ENCODE peak calls at places on chromosomes 6 and 20, in five cellular contexts. One of them, this sample, is unnamed. For H3F3A and H3K9me3, the result is how much of the 10 kb centered on the place peaks cover.

GRCh38 chr6:44660561-44661220 is 273.2 kb downstream of the CDC5L start:
- DNase-seq in PC-3: no peak
- DNase-seq in GM23248: peak
- DNase-seq in MM.1S: no peak
- DNase-seq in SK-N-SH: no peak
- DNase-seq in this sample: no peak

GRCh38 chr6:33967966-33968724 is 164.3 kb upstream of the MLN start:
- DNase-seq in PC-3: peak
- DNase-seq in MM.1S: no peak
- DNase-seq in GM23248: peak
- DNase-seq in SK-N-SH: peak
- DNase-seq in this sample: peak

GRCh38 chr6:26044140-26045045 is 42.8 kb upstream of the HFE start:
- DNase-seq in SK-N-SH: no peak
- DNase-seq in GM23248: peak
- DNase-seq in PC-3: no peak
- DNase-seq in MM.1S: peak
- DNase-seq in this sample: no peak

GRCh38 chr6:90123796-90124195 is 172.8 kb downstream of the BACH2 start:
- DNase-seq in SK-N-SH: no peak
- DNase-seq in PC-3: no peak
- DNase-seq in MM.1S: no peak
- DNase-seq in GM23248: peak
- DNase-seq in this sample: no peak

GRCh38 chr6:52887912-52888535 is 21.5 kb downstream of the GSTA3 start:
- DNase-seq in SK-N-SH: no peak
- DNase-seq in PC-3: peak
- DNase-seq in GM23248: peak
- DNase-seq in MM.1S: no peak
- DNase-seq in this sample: no peak

GRCh38 chr6:151675746-151676459 is 131.6 kb upstream of the ESR1 start:
- DNase-seq in PC-3: peak
- DNase-seq in SK-N-SH: peak
- DNase-seq in MM.1S: peak
- DNase-seq in GM23248: peak
- DNase-seq in this sample: peak

GRCh38 chr6:127146935-127147334 is 28.5 kb downstream of the RSPO3 start:
- DNase-seq in GM23248: peak
- DNase-seq in SK-N-SH: no peak
- DNase-seq in MM.1S: no peak
- DNase-seq in PC-3: peak
- DNase-seq in this sample: no peak

GRCh38 chr6:147282566-147282959 is 78.3 kb downstream of the STXBP5 start:
- DNase-seq in PC-3: no peak
- DNase-seq in SK-N-SH: no peak
- DNase-seq in GM23248: no peak
- DNase-seq in MM.1S: no peak
- DNase-seq in this sample: no peak

GRCh38 chr6:108581237-108581931 is 20.7 kb downstream of the FOXO3 start:
- DNase-seq in MM.1S: peak
- DNase-seq in SK-N-SH: peak
- DNase-seq in PC-3: peak
- DNase-seq in GM23248: peak
- DNase-seq in this sample: no peak

GRCh38 chr6:166499350-166500163 is 86.9 kb downstream of the RAMACL start:
- DNase-seq in GM23248: no peak
- DNase-seq in SK-N-SH: no peak
- DNase-seq in PC-3: no peak
- DNase-seq in MM.1S: no peak
- DNase-seq in this sample: no peak

GRCh38 chr20:10783660-10784336 is 110.0 kb upstream of the JAG1 start:
- DNase-seq in SK-N-SH: no peak
- DNase-seq in GM23248: no peak
- DNase-seq in PC-3: no peak
- DNase-seq in MM.1S: no peak
- DNase-seq in this sample: no peak

GRCh38 chr6:18148304-18149025 is 6.4 kb downstream of the TPMT start:
- DNase-seq in MM.1S: no peak
- DNase-seq in SK-N-SH: no peak
- DNase-seq in PC-3: peak
- DNase-seq in GM23248: peak
- DNase-seq in this sample: no peak

GRCh38 chr6:33299237-33299944 is 649 bp upstream of the RGL2 start:
- DNase-seq in SK-N-SH: peak
- DNase-seq in GM23248: peak
- DNase-seq in PC-3: peak
- DNase-seq in MM.1S: peak
- DNase-seq in this sample: peak

GRCh38 chr6:98836025-98836961 is 1.9 kb downstream of the POU3F2 start:
- DNase-seq in GM23248: no peak
- DNase-seq in PC-3: no peak
- DNase-seq in MM.1S: no peak
- DNase-seq in SK-N-SH: no peak
- DNase-seq in this sample: peak

GRCh38 chr20:2914160-2914559 is 40.9 kb downstream of the PTPRA start:
- DNase-seq in GM23248: no peak
- DNase-seq in MM.1S: no peak
- DNase-seq in PC-3: peak
- DNase-seq in SK-N-SH: no peak
- DNase-seq in this sample: no peak

GRCh38 chr20:1310506-1311190 is 18.3 kb downstream of the SDCBP2 start:
- DNase-seq in MM.1S: peak
- DNase-seq in GM23248: no peak
- DNase-seq in SK-N-SH: no peak
- DNase-seq in PC-3: no peak
- DNase-seq in this sample: no peak

GRCh38 chr20:24497851-24498250 is 28.4 kb downstream of the SYNDIG1 start:
- DNase-seq in MM.1S: peak
- DNase-seq in SK-N-SH: peak
- DNase-seq in GM23248: no peak
- DNase-seq in PC-3: peak
- DNase-seq in this sample: no peak

GRCh38 chr20:51404297-51405060 is 138.0 kb downstream of the NFATC2 start:
- DNase-seq in MM.1S: peak
- DNase-seq in GM23248: no peak
- DNase-seq in SK-N-SH: no peak
- DNase-seq in PC-3: no peak
- DNase-seq in this sample: no peak

GRCh38 chr6:106194949-106195919 is 109.1 kb downstream of the PRDM1 start:
- DNase-seq in SK-N-SH: no peak
- DNase-seq in MM.1S: peak
- DNase-seq in PC-3: peak
- DNase-seq in GM23248: peak
- DNase-seq in this sample: no peak

GRCh38 chr6:6699741-6700367 is 111.3 kb downstream of the LY86 start:
- DNase-seq in SK-N-SH: peak
- DNase-seq in GM23248: peak
- DNase-seq in PC-3: peak
- DNase-seq in MM.1S: no peak
- DNase-seq in this sample: peak

GRCh38 chr6:52909531-52909930 is at the start of gene GSTA3:
- DNase-seq in SK-N-SH: no peak
- DNase-seq in GM23248: peak
- DNase-seq in PC-3: no peak
- DNase-seq in MM.1S: no peak
- DNase-seq in this sample: no peak

GRCh38 chr6:2674857-2675256 is 75.9 kb downstream of the MYLK4 start:
- DNase-seq in PC-3: no peak
- DNase-seq in GM23248: no peak
- DNase-seq in SK-N-SH: no peak
- DNase-seq in MM.1S: no peak
- DNase-seq in this sample: no peak

GRCh38 chr20:17536944-17537444 is 5.8 kb upstream of the BFSP1 start:
- DNase-seq in SK-N-SH: peak
- DNase-seq in PC-3: peak
- DNase-seq in MM.1S: peak
- DNase-seq in GM23248: peak
- DNase-seq in this sample: peak

GRCh38 chr20:56779452-56780143 is 150.5 kb downstream of the TFAP2C start:
- DNase-seq in MM.1S: no peak
- DNase-seq in SK-N-SH: no peak
- DNase-seq in PC-3: no peak
- DNase-seq in GM23248: no peak
- DNase-seq in this sample: peak

GRCh38 chr6:68040312-68040778 is 594.7 kb upstream of the ADGRB3 start:
- DNase-seq in MM.1S: no peak
- DNase-seq in GM23248: no peak
- DNase-seq in PC-3: no peak
- DNase-seq in SK-N-SH: no peak
- DNase-seq in this sample: peak

GRCh38 chr6:159984268-159984786 is 15.4 kb downstream of the IGF2R start:
- DNase-seq in MM.1S: no peak
- DNase-seq in SK-N-SH: no peak
- DNase-seq in PC-3: peak
- DNase-seq in GM23248: peak
- DNase-seq in this sample: no peak

GRCh38 chr6:107819976-107820551 is 4.0 kb downstream of the SCML4 start:
- DNase-seq in SK-N-SH: peak
- DNase-seq in MM.1S: no peak
- DNase-seq in PC-3: no peak
- DNase-seq in GM23248: peak
- DNase-seq in this sample: peak

GRCh38 chr6:90107721-90108364 is 188.8 kb downstream of the BACH2 start:
- DNase-seq in GM23248: no peak
- DNase-seq in SK-N-SH: no peak
- DNase-seq in MM.1S: no peak
- DNase-seq in PC-3: no peak
- DNase-seq in this sample: peak

GRCh38 chr6:88651400-88651799 is 312.0 kb downstream of the RNGTT start:
- DNase-seq in SK-N-SH: no peak
- DNase-seq in MM.1S: no peak
- DNase-seq in PC-3: no peak
- DNase-seq in GM23248: no peak
- DNase-seq in this sample: no peak
- H3F3A ChIP-seq in SK-N-SH: under half
- H3F3A ChIP-seq in MM.1S: under half
- H3F3A ChIP-seq in PC-3: under half
- H3F3A ChIP-seq in GM23248: under half
- H3F3A ChIP-seq in this sample: under half

GRCh38 chr6:130047440-130047995 is 29.1 kb downstream of the L3MBTL3 start:
- DNase-seq in MM.1S: no peak
- DNase-seq in SK-N-SH: no peak
- DNase-seq in GM23248: peak
- DNase-seq in PC-3: no peak
- DNase-seq in this sample: no peak
- H3K9me3 ChIP-seq in MM.1S: under half
- H3K9me3 ChIP-seq in SK-N-SH: under half
- H3K9me3 ChIP-seq in GM23248: under half
- H3K9me3 ChIP-seq in PC-3: under half
- H3K9me3 ChIP-seq in this sample: under half

GRCh38 chr6:32117461-32117860 is 8.3 kb upstream of the TNXB start:
- DNase-seq in PC-3: no peak
- DNase-seq in MM.1S: no peak
- DNase-seq in GM23248: no peak
- DNase-seq in SK-N-SH: no peak
- DNase-seq in this sample: no peak

GRCh38 chr6:32115623-32116022 is 6.5 kb upstream of the TNXB start:
- DNase-seq in MM.1S: no peak
- DNase-seq in PC-3: no peak
- DNase-seq in GM23248: no peak
- DNase-seq in SK-N-SH: no peak
- DNase-seq in this sample: no peak

GRCh38 chr6:32118782-32119628 is 9.0 kb downstream of the ATF6B start:
- DNase-seq in GM23248: peak
- DNase-seq in SK-N-SH: peak
- DNase-seq in PC-3: peak
- DNase-seq in MM.1S: peak
- DNase-seq in this sample: peak

GRCh38 chr6:32114853-32115252 is 5.7 kb upstream of the TNXB start:
- DNase-seq in GM23248: peak
- DNase-seq in PC-3: peak
- DNase-seq in SK-N-SH: no peak
- DNase-seq in MM.1S: no peak
- DNase-seq in this sample: no peak

DNA sequence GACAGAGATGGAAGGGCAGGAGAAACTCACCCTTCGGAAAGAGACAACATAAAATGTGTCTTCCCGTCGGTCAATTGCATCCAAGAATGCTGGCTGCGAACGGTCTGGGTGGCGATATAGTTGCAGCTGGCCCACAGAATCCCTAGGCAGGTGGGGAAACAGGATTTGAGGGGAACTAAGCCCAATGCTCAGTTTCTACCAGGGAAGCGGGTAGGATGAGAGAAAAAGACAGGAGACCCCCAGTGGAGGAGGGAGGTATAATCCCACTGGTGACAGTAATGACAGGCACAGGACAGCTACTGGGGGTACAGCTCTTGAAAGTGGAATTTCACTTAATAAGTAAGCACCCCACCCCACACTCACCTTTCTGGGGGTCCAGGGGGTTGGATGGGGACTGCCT is 7.5 kb upstream of the TNXB start:
- DNase-seq in GM23248: peak
- DNase-seq in PC-3: peak
- DNase-seq in SK-N-SH: peak
- DNase-seq in MM.1S: no peak
- DNase-seq in this sample: peak
- TF ChIP-seq EZH2phosphoT487 in GM23248: no peak
- TF ChIP-seq EZH2phosphoT487 in PC-3: no peak
- TF ChIP-seq EZH2phosphoT487 in SK-N-SH: no peak
- TF ChIP-seq EZH2phosphoT487 in MM.1S: no peak
- TF ChIP-seq EZH2phosphoT487 in this sample: no peak

GRCh38 chr6:603265-603664 is 53.6 kb downstream of the HUS1B start:
- DNase-seq in PC-3: no peak
- DNase-seq in SK-N-SH: no peak
- DNase-seq in GM23248: no peak
- DNase-seq in MM.1S: no peak
- DNase-seq in this sample: no peak

GRCh38 chr6:610882-611281 is 46.0 kb downstream of the HUS1B start:
- DNase-seq in PC-3: no peak
- DNase-seq in SK-N-SH: no peak
- DNase-seq in GM23248: no peak
- DNase-seq in MM.1S: no peak
- DNase-seq in this sample: no peak

GRCh38 chr6:604579-604978 is 52.3 kb downstream of the HUS1B start:
- DNase-seq in SK-N-SH: no peak
- DNase-seq in PC-3: no peak
- DNase-seq in GM23248: no peak
- DNase-seq in MM.1S: no peak
- DNase-seq in this sample: no peak

GRCh38 chr6:609905-610304 is 47.0 kb downstream of the HUS1B start:
- DNase-seq in MM.1S: no peak
- DNase-seq in GM23248: no peak
- DNase-seq in PC-3: no peak
- DNase-seq in SK-N-SH: no peak
- DNase-seq in this sample: no peak

DNA sequence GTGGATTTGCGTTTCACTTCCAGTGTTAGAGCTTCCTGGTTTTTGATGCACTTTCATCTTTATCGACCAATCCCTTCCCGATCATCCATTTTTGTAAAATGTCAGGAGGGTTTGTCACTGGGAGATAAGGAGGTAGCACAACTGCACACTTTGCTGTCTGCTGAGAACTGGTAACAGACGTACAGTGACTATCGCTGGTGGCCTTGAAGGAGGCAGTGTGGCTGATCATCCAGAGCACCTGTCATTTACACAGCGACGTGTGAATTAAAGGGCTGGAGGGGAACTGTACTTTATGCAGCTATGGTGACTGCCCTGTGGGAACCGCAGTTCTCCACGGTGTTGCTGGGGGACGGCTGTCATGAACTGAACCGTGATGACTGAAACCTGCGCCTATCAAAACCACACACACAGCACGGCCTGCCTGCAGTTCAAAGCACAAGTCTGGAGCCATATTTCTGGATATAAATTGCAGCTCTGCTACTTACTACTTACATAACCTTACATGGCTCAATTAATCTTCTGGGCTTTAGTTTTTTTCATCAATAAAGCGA is 50.0 kb downstream of the HUS1B start:
- DNase-seq in SK-N-SH: no peak
- DNase-seq in MM.1S: no peak
- DNase-seq in GM23248: no peak
- DNase-seq in PC-3: no peak
- DNase-seq in this sample: no peak
- H3F3A ChIP-seq in SK-N-SH: under half
- H3F3A ChIP-seq in MM.1S: under half
- H3F3A ChIP-seq in GM23248: under half
- H3F3A ChIP-seq in PC-3: under half
- H3F3A ChIP-seq in this sample: under half

This sample was measured in neural progenitor cell.